ENCODE peak calls at places on chromosomes 4 and X, in seven cellular contexts. I is HT-29; B is pancreas; N is RPMI8226; M is T-cell; Y is GM12865; Z is activated CD4-positive, alpha-beta T cell treated with anti-CD3 and anti-CD28 coated beads for 36 hours. C is an unnamed sample.

GRCh38 chr4:17514865-17515264 is at the start of gene CLRN2:
- DNase-seq in M (no peak), N (no peak), I (no peak), Z (no peak), Y (no peak), B (no peak), C (no peak)

GRCh38 chr4:173367946-173368345 is 2.8 kb upstream of the SAP30 start:
- DNase-seq in M (no peak), I (no peak), Y (no peak), N (no peak), B (no peak), Z (no peak), C (peak; percentile 20)

GRCh38 chr4:105751718-105752299 is 43.2 kb downstream of the GSTCD start:
- DNase-seq in I (no peak), Y (no peak), Z (no peak), M (no peak), N (no peak), B (no peak), C (no peak)

GRCh38 chrX:139304471-139304870 is 226.1 kb upstream of the F9 start:
- DNase-seq in Y (no peak), B (no peak), N (no peak), M (no peak), Z (no peak), I (no peak), C (no peak)

GRCh38 chrX:78105944-78106650 is 2.0 kb downstream of the PGK1 start:
- DNase-seq in I (no peak), Y (peak; percentile 26), M (no peak), N (peak; percentile 49), Z (peak; percentile 37), B (no peak), C (no peak)

GRCh38 chr4:148926861-148927260 is 484.6 kb upstream of the NR3C2 start:
- DNase-seq in Z (no peak), B (peak; percentile 18), N (peak; percentile 2), Y (no peak), I (no peak), M (no peak), C (peak; percentile 5)

GRCh38 chrX:107537815-107538214 is 88.4 kb downstream of the FRMPD3 start:
- DNase-seq in I (peak; percentile 44), M (peak; percentile 16), Y (peak; percentile 58), B (peak; percentile 17), Z (peak; percentile 60), N (peak; percentile 32), C (peak; percentile 51)

GRCh38 chr4:149549911-149550310 is 265.7 kb downstream of the IQCM start:
- DNase-seq in N (no peak), M (no peak), Y (no peak), I (peak; percentile 26), Z (no peak), B (no peak), C (peak; percentile 6)

GRCh38 chr4:149223659-149224058 is 592.0 kb downstream of the IQCM start:
- DNase-seq in I (peak; percentile 35), B (no peak), M (no peak), Y (no peak), Z (no peak), N (no peak), C (peak; percentile 53)

GRCh38 chr4:43423276-43423675 is 530.8 kb downstream of the GRXCR1 start:
- DNase-seq in B (no peak), Y (no peak), Z (no peak), M (no peak), I (no peak), N (no peak), C (no peak)